ENCODE peak calls at places on chromosomes 7 and 10, in six cellular contexts. S, U, B, Z, V and K are unnamed samples.

GRCh38 chr10:15313034-15313433 is 58.1 kb downstream of the FAM171A1 start:
- DNase-seq in S (no peak), U (no peak), V (no peak), Z (no peak), B (peak; percentile 53), K (no peak)

GRCh38 chr7:24786941-24787340 is 29.7 kb upstream of the GSDME start:
- DNase-seq in S (no peak), U (peak; percentile 94), Z (peak; percentile 8), V (peak; percentile 74), B (no peak), K (peak; percentile 99)

GRCh38 chr10:22475857-22476600 is 130.7 kb downstream of the SPAG6 start:
- DNase-seq in U (no peak), Z (no peak), B (peak; percentile 26), V (no peak), S (no peak), K (no peak)

GRCh38 chr10:127441350-127442219 is 107.5 kb upstream of the NPS start:
- DNase-seq in Z (no peak), B (no peak), U (no peak), V (no peak), S (no peak), K (no peak)

GRCh38 chr10:119368581-119368980 is 161.2 kb downstream of the GRK5 start:
- DNase-seq in B (no peak), Z (no peak), V (no peak), S (no peak), U (no peak), K (no peak)

GRCh38 chr7:30348083-30348560 is 63.7 kb downstream of the ZNRF2 start:
- DNase-seq in V (peak; percentile 65), S (no peak), Z (no peak), B (no peak), U (peak; percentile 89), K (peak; percentile 88)

GRCh38 chr10:131805696-131806095 is 95.1 kb upstream of the PPP2R2D start:
- DNase-seq in B (no peak), V (no peak), U (no peak), Z (no peak), S (no peak), K (no peak)

GRCh38 chr10:1162481-1163203 is 106.5 kb downstream of the WDR37 start:
- DNase-seq in U (no peak), S (no peak), Z (no peak), B (no peak), V (no peak), K (no peak)

GRCh38 chr10:79342295-79342761 is 4.9 kb upstream of the PPIF start:
- DNase-seq in S (no peak), V (no peak), B (no peak), Z (no peak), U (no peak), K (no peak)

GRCh38 chr10:16518822-16519221 is 2.9 kb downstream of the C1QL3 start:
- DNase-seq in Z (no peak), S (no peak), V (no peak), B (no peak), U (no peak), K (no peak)

GRCh38 chr10:100020883-100021248 is 11.1 kb upstream of the DNMBP start:
- DNase-seq in Z (no peak), S (no peak), V (no peak), U (no peak), B (no peak), K (no peak)

GRCh38 chr7:2196381-2197378 is 36.1 kb downstream of the MAD1L1 start:
- DNase-seq in Z (no peak), U (no peak), S (peak; percentile 60), V (no peak), B (no peak), K (no peak)

GRCh38 chr10:126892873-126893175 is 12.4 kb upstream of the DOCK1 start:
- DNase-seq in Z (no peak), S (no peak), U (no peak), B (no peak), V (no peak), K (no peak)

GRCh38 chr7:2006231-2006771 is 226.4 kb downstream of the MAD1L1 start:
- DNase-seq in S (no peak), B (no peak), V (no peak), Z (no peak), U (no peak), K (no peak)